ENCODE peak calls at places on chromosomes 16 and 17, in nine cellular contexts. U is stimulated activated naive CD8-positive, alpha-beta T cell treated with anti-CD3 and anti-CD28 coated beads, Interleukin-15, Interleukin-2, amounts not matched to agents 100 U/mL and 50 U/mL, for 24 hours; Z is stimulated activated naive CD4-positive, alpha-beta T cell; L is substantia nigra; M is NCI-H1092 treated with DMSO at 0.1 percent for 48 hours; D is HS-5; T is hippocampal formation; Q is fibroblast of pulmonary artery; O is stimulated activated naive B cell treated with anti-CD40 and anti-IgM and Interleukin-4, amounts not matched to agents 10 μg/mL and 1 μg/mL and 100 μg/mL, for 72 hours. P is an unnamed sample.

GRCh38 chr17:64150237-64151015 is 20.5 kb upstream of the ERN1 start:
- DNase-seq in U (no peak), Z (no peak), L (no peak), M (no peak), D (no peak), T (no peak), Q (peak), O (no peak), P (no peak)

GRCh38 chr17:68704897-68705296 is 103.7 kb upstream of the FAM20A start:
- DNase-seq in U (no peak), Z (no peak), L (no peak), M (no peak), D (no peak), T (no peak), Q (no peak), O (no peak), P (peak)

GRCh38 chr16:81650982-81651562 is 128.0 kb upstream of the PLCG2 start:
- DNase-seq in U (no peak), Z (no peak), L (no peak), M (peak), D (no peak), T (no peak), Q (peak), O (no peak), P (no peak)

GRCh38 chr16:59604331-59604730 is 870.2 kb upstream of the GOT2 start:
- DNase-seq in U (no peak), Z (no peak), L (no peak), M (no peak), D (peak), T (no peak), Q (peak), O (no peak), P (peak)

GRCh38 chr17:4305224-4305623 is 41.4 kb upstream of the ANKFY1 start:
- DNase-seq in U (no peak), Z (no peak), L (no peak), M (no peak), D (no peak), T (no peak), Q (no peak), O (no peak), P (no peak)

GRCh38 chr17:41656249-41657023 is 32.1 kb upstream of the KRT17 start:
- DNase-seq in U (no peak), Z (no peak), L (no peak), M (no peak), D (no peak), T (no peak), Q (no peak), O (no peak), P (no peak)

GRCh38 chr16:6206080-6206479 is 1108.5 kb upstream of the EEF2KMT start:
- DNase-seq in U (no peak), Z (no peak), L (no peak), M (no peak), D (no peak), T (no peak), Q (no peak), O (no peak), P (no peak)

GRCh38 chr17:83179811-83180210 is 100.4 kb downstream of the METRNL start:
- DNase-seq in U (no peak), Z (no peak), L (no peak), M (peak), D (no peak), T (no peak), Q (no peak), O (no peak), P (no peak)

GRCh38 chr16:57826706-57827625 is 24.7 kb upstream of the KIFC3 start:
- DNase-seq in U (no peak), Z (no peak), L (no peak), M (peak), D (no peak), T (no peak), Q (no peak), O (no peak), P (no peak)

GRCh38 chr16:82658796-82659195 is 32.0 kb downstream of the CDH13 start:
- DNase-seq in U (no peak), Z (no peak), L (no peak), M (no peak), D (no peak), T (no peak), Q (no peak), O (no peak), P (no peak)

GRCh38 chr17:47615766-47616424 is 33.8 kb upstream of the KPNB1 start:
- DNase-seq in U (no peak), Z (no peak), L (no peak), M (peak), D (peak), T (peak), Q (peak), O (no peak), P (peak)

GRCh38 chr17:16286947-16287562 is 66.2 kb downstream of the CENPV start:
- DNase-seq in U (peak), Z (no peak), L (no peak), M (no peak), D (no peak), T (no peak), Q (peak), O (peak), P (no peak)

GRCh38 chr17:41539071-41539492 is 11.0 kb upstream of the KRT19 start:
- DNase-seq in U (no peak), Z (no peak), L (no peak), M (no peak), D (no peak), T (no peak), Q (no peak), O (no peak), P (no peak)

GRCh38 chr16:2032285-2033056 is 5.8 kb downstream of the NHERF2 start:
- DNase-seq in U (no peak), Z (no peak), L (peak), M (no peak), D (no peak), T (peak), Q (no peak), O (no peak), P (no peak)

GRCh38 chr17:20170085-20170484 is 160.9 kb downstream of the SPECC1 start:
- DNase-seq in U (no peak), Z (no peak), L (no peak), M (no peak), D (no peak), T (no peak), Q (no peak), O (no peak), P (no peak)

GRCh38 chr17:73954981-73955380 is 248.5 kb upstream of the RPL38 start:
- DNase-seq in U (no peak), Z (no peak), L (no peak), M (no peak), D (no peak), T (no peak), Q (no peak), O (no peak), P (no peak)